ENCODE peak calls at places on chromosomes 3 and 15, in ten cellular contexts. One of them, this sample, is unnamed.

GRCh38 chr15:68812069-68812468 is 8.6 kb downstream of the ANP32A start:
- DNase-seq in Peyer's patch: no peak
- DNase-seq in ovary: no peak
- DNase-seq in stomach: no peak
- DNase-seq in esophagus squamous epithelium: no peak
- DNase-seq in heart left ventricle: no peak
- DNase-seq in lower leg skin: no peak
- DNase-seq in vagina: peak
- DNase-seq in sigmoid colon: no peak
- DNase-seq in body of pancreas: no peak
- DNase-seq in this sample: no peak

GRCh38 chr3:159991591-159991990 is 3.0 kb downstream of the IL12A start:
- DNase-seq in Peyer's patch: no peak
- DNase-seq in ovary: no peak
- DNase-seq in stomach: no peak
- DNase-seq in esophagus squamous epithelium: no peak
- DNase-seq in heart left ventricle: no peak
- DNase-seq in lower leg skin: no peak
- DNase-seq in vagina: no peak
- DNase-seq in sigmoid colon: no peak
- DNase-seq in body of pancreas: no peak
- DNase-seq in this sample: no peak

GRCh38 chr3:25021816-25022215 is 406.2 kb upstream of the RARB start:
- DNase-seq in Peyer's patch: no peak
- DNase-seq in ovary: no peak
- DNase-seq in stomach: no peak
- DNase-seq in esophagus squamous epithelium: no peak
- DNase-seq in heart left ventricle: no peak
- DNase-seq in lower leg skin: no peak
- DNase-seq in vagina: no peak
- DNase-seq in sigmoid colon: no peak
- DNase-seq in body of pancreas: no peak
- DNase-seq in this sample: no peak

GRCh38 chr3:42490243-42490642 is 12.2 kb upstream of the VIPR1 start:
- DNase-seq in Peyer's patch: peak
- DNase-seq in ovary: no peak
- DNase-seq in stomach: peak
- DNase-seq in esophagus squamous epithelium: no peak
- DNase-seq in heart left ventricle: peak
- DNase-seq in lower leg skin: no peak
- DNase-seq in vagina: peak
- DNase-seq in sigmoid colon: peak
- DNase-seq in body of pancreas: peak
- DNase-seq in this sample: no peak

GRCh38 chr15:74432271-74432967 is 1.3 kb downstream of the SEMA7A start:
- DNase-seq in Peyer's patch: no peak
- DNase-seq in ovary: no peak
- DNase-seq in stomach: no peak
- DNase-seq in esophagus squamous epithelium: no peak
- DNase-seq in heart left ventricle: no peak
- DNase-seq in lower leg skin: no peak
- DNase-seq in vagina: no peak
- DNase-seq in sigmoid colon: no peak
- DNase-seq in body of pancreas: no peak
- DNase-seq in this sample: no peak

GRCh38 chr3:64666171-64666581 is 21.6 kb downstream of the ADAMTS9 start:
- DNase-seq in Peyer's patch: no peak
- DNase-seq in ovary: peak
- DNase-seq in stomach: no peak
- DNase-seq in esophagus squamous epithelium: no peak
- DNase-seq in heart left ventricle: peak
- DNase-seq in lower leg skin: no peak
- DNase-seq in vagina: no peak
- DNase-seq in sigmoid colon: no peak
- DNase-seq in body of pancreas: peak
- DNase-seq in this sample: no peak

GRCh38 chr15:101152914-101153313 is 98.9 kb downstream of the CHSY1 start:
- DNase-seq in Peyer's patch: no peak
- DNase-seq in ovary: no peak
- DNase-seq in stomach: no peak
- DNase-seq in esophagus squamous epithelium: no peak
- DNase-seq in heart left ventricle: no peak
- DNase-seq in lower leg skin: no peak
- DNase-seq in vagina: no peak
- DNase-seq in sigmoid colon: peak
- DNase-seq in body of pancreas: no peak
- DNase-seq in this sample: no peak

GRCh38 chr3:192514081-192514753 is 213.1 kb downstream of the FGF12 start:
- DNase-seq in Peyer's patch: no peak
- DNase-seq in ovary: no peak
- DNase-seq in stomach: no peak
- DNase-seq in esophagus squamous epithelium: no peak
- DNase-seq in heart left ventricle: no peak
- DNase-seq in lower leg skin: no peak
- DNase-seq in vagina: no peak
- DNase-seq in sigmoid colon: no peak
- DNase-seq in body of pancreas: peak
- DNase-seq in this sample: peak

GRCh38 chr15:49628379-49628778 is 7.5 kb downstream of the DTWD1 start:
- DNase-seq in Peyer's patch: no peak
- DNase-seq in ovary: no peak
- DNase-seq in stomach: no peak
- DNase-seq in esophagus squamous epithelium: no peak
- DNase-seq in heart left ventricle: no peak
- DNase-seq in lower leg skin: no peak
- DNase-seq in vagina: no peak
- DNase-seq in sigmoid colon: no peak
- DNase-seq in body of pancreas: no peak
- DNase-seq in this sample: no peak

GRCh38 chr15:44738340-44738984 is 2.1 kb downstream of the TRIM69 start:
- DNase-seq in Peyer's patch: no peak
- DNase-seq in ovary: no peak
- DNase-seq in stomach: no peak
- DNase-seq in esophagus squamous epithelium: no peak
- DNase-seq in heart left ventricle: no peak
- DNase-seq in lower leg skin: no peak
- DNase-seq in vagina: no peak
- DNase-seq in sigmoid colon: no peak
- DNase-seq in body of pancreas: no peak
- DNase-seq in this sample: no peak

GRCh38 chr3:14329116-14329830 is 73.1 kb upstream of the SLC6A6 start:
- DNase-seq in Peyer's patch: no peak
- DNase-seq in ovary: no peak
- DNase-seq in stomach: peak
- DNase-seq in esophagus squamous epithelium: no peak
- DNase-seq in heart left ventricle: no peak
- DNase-seq in lower leg skin: no peak
- DNase-seq in vagina: no peak
- DNase-seq in sigmoid colon: no peak
- DNase-seq in body of pancreas: no peak
- DNase-seq in this sample: peak

GRCh38 chr3:32876920-32877319 is 59.1 kb downstream of the TRIM71 start:
- DNase-seq in Peyer's patch: no peak
- DNase-seq in ovary: no peak
- DNase-seq in stomach: no peak
- DNase-seq in esophagus squamous epithelium: no peak
- DNase-seq in heart left ventricle: no peak
- DNase-seq in lower leg skin: no peak
- DNase-seq in vagina: no peak
- DNase-seq in sigmoid colon: no peak
- DNase-seq in body of pancreas: no peak
- DNase-seq in this sample: no peak

GRCh38 chr3:106454497-106454896 is 585.7 kb upstream of the CBLB start:
- DNase-seq in Peyer's patch: no peak
- DNase-seq in ovary: no peak
- DNase-seq in stomach: no peak
- DNase-seq in esophagus squamous epithelium: no peak
- DNase-seq in heart left ventricle: no peak
- DNase-seq in lower leg skin: no peak
- DNase-seq in vagina: no peak
- DNase-seq in sigmoid colon: no peak
- DNase-seq in body of pancreas: no peak
- DNase-seq in this sample: no peak

GRCh38 chr3:59809016-59809415 is 759.2 kb upstream of the CFAP20DC start:
- DNase-seq in Peyer's patch: no peak
- DNase-seq in ovary: no peak
- DNase-seq in stomach: no peak
- DNase-seq in esophagus squamous epithelium: no peak
- DNase-seq in heart left ventricle: no peak
- DNase-seq in lower leg skin: no peak
- DNase-seq in vagina: no peak
- DNase-seq in sigmoid colon: no peak
- DNase-seq in body of pancreas: no peak
- DNase-seq in this sample: no peak

GRCh38 chr15:56042982-56043980 is 49.9 kb upstream of the NEDD4 start:
- DNase-seq in Peyer's patch: no peak
- DNase-seq in ovary: no peak
- DNase-seq in stomach: no peak
- DNase-seq in esophagus squamous epithelium: no peak
- DNase-seq in heart left ventricle: no peak
- DNase-seq in lower leg skin: no peak
- DNase-seq in vagina: no peak
- DNase-seq in sigmoid colon: no peak
- DNase-seq in body of pancreas: no peak
- DNase-seq in this sample: no peak

GRCh38 chr3:16522820-16523219 is 9.3 kb upstream of the RFTN1 start:
- DNase-seq in Peyer's patch: no peak
- DNase-seq in ovary: no peak
- DNase-seq in stomach: no peak
- DNase-seq in esophagus squamous epithelium: no peak
- DNase-seq in heart left ventricle: no peak
- DNase-seq in lower leg skin: no peak
- DNase-seq in vagina: no peak
- DNase-seq in sigmoid colon: no peak
- DNase-seq in body of pancreas: no peak
- DNase-seq in this sample: no peak

GRCh38 chr3:190024912-190025311 is 95.8 kb downstream of the P3H2 start:
- DNase-seq in Peyer's patch: no peak
- DNase-seq in ovary: no peak
- DNase-seq in stomach: no peak
- DNase-seq in esophagus squamous epithelium: no peak
- DNase-seq in heart left ventricle: no peak
- DNase-seq in lower leg skin: no peak
- DNase-seq in vagina: no peak
- DNase-seq in sigmoid colon: no peak
- DNase-seq in body of pancreas: no peak
- DNase-seq in this sample: no peak

GRCh38 chr3:48919215-48920138 is 835 bp downstream of the ARIH2 start:
- DNase-seq in Peyer's patch: peak
- DNase-seq in ovary: no peak
- DNase-seq in stomach: peak
- DNase-seq in esophagus squamous epithelium: no peak
- DNase-seq in heart left ventricle: peak
- DNase-seq in lower leg skin: no peak
- DNase-seq in vagina: no peak
- DNase-seq in sigmoid colon: no peak
- DNase-seq in body of pancreas: peak
- DNase-seq in this sample: peak
- TF ChIP-seq CTCF in Peyer's patch: no peak
- TF ChIP-seq CTCF in ovary: no peak
- TF ChIP-seq CTCF in stomach: no peak
- TF ChIP-seq CTCF in esophagus squamous epithelium: no peak
- TF ChIP-seq CTCF in heart left ventricle: no peak
- TF ChIP-seq CTCF in lower leg skin: no peak
- TF ChIP-seq CTCF in vagina: no peak
- TF ChIP-seq CTCF in sigmoid colon: no peak
- TF ChIP-seq CTCF in body of pancreas: no peak
- TF ChIP-seq CTCF in this sample: no peak

GRCh38 chr3:157353657-157354056 is 83.0 kb upstream of the PTX3 start:
- DNase-seq in Peyer's patch: no peak
- DNase-seq in ovary: no peak
- DNase-seq in stomach: no peak
- DNase-seq in esophagus squamous epithelium: no peak
- DNase-seq in heart left ventricle: no peak
- DNase-seq in lower leg skin: no peak
- DNase-seq in vagina: no peak
- DNase-seq in sigmoid colon: no peak
- DNase-seq in body of pancreas: no peak
- DNase-seq in this sample: no peak

GRCh38 chr3:157351981-157352380 is 84.7 kb upstream of the PTX3 start:
- DNase-seq in Peyer's patch: no peak
- DNase-seq in ovary: no peak
- DNase-seq in stomach: no peak
- DNase-seq in esophagus squamous epithelium: no peak
- DNase-seq in heart left ventricle: no peak
- DNase-seq in lower leg skin: no peak
- DNase-seq in vagina: no peak
- DNase-seq in sigmoid colon: no peak
- DNase-seq in body of pancreas: no peak
- DNase-seq in this sample: no peak

GRCh38 chr3:157347577-157348303 is 88.9 kb upstream of the PTX3 start:
- DNase-seq in Peyer's patch: no peak
- DNase-seq in ovary: no peak
- DNase-seq in stomach: no peak
- DNase-seq in esophagus squamous epithelium: no peak
- DNase-seq in heart left ventricle: no peak
- DNase-seq in lower leg skin: no peak
- DNase-seq in vagina: no peak
- DNase-seq in sigmoid colon: no peak
- DNase-seq in body of pancreas: no peak
- DNase-seq in this sample: no peak
- H3K4me3 ChIP-seq in Peyer's patch: no peak
- H3K4me3 ChIP-seq in ovary: no peak
- H3K4me3 ChIP-seq in stomach: no peak
- H3K4me3 ChIP-seq in esophagus squamous epithelium: no peak
- H3K4me3 ChIP-seq in heart left ventricle: no peak
- H3K4me3 ChIP-seq in lower leg skin: no peak
- H3K4me3 ChIP-seq in vagina: no peak
- H3K4me3 ChIP-seq in sigmoid colon: no peak
- H3K4me3 ChIP-seq in body of pancreas: no peak
- H3K4me3 ChIP-seq in this sample: no peak

GRCh38 chr3:197002701-197003454 is 26.7 kb downstream of the MELTF start:
- DNase-seq in Peyer's patch: peak
- DNase-seq in ovary: peak
- DNase-seq in stomach: peak
- DNase-seq in esophagus squamous epithelium: no peak
- DNase-seq in heart left ventricle: peak
- DNase-seq in lower leg skin: peak
- DNase-seq in vagina: no peak
- DNase-seq in sigmoid colon: peak
- DNase-seq in body of pancreas: peak
- DNase-seq in this sample: peak
- TF ChIP-seq POLR2A in Peyer's patch: no peak
- TF ChIP-seq POLR2A in ovary: peak
- TF ChIP-seq POLR2A in stomach: no peak
- TF ChIP-seq POLR2A in esophagus squamous epithelium: no peak
- TF ChIP-seq POLR2A in heart left ventricle: no peak
- TF ChIP-seq POLR2A in lower leg skin: no peak
- TF ChIP-seq POLR2A in vagina: no peak
- TF ChIP-seq POLR2A in sigmoid colon: no peak
- TF ChIP-seq POLR2A in body of pancreas: no peak
- TF ChIP-seq POLR2A in this sample: no peak

DNA sequence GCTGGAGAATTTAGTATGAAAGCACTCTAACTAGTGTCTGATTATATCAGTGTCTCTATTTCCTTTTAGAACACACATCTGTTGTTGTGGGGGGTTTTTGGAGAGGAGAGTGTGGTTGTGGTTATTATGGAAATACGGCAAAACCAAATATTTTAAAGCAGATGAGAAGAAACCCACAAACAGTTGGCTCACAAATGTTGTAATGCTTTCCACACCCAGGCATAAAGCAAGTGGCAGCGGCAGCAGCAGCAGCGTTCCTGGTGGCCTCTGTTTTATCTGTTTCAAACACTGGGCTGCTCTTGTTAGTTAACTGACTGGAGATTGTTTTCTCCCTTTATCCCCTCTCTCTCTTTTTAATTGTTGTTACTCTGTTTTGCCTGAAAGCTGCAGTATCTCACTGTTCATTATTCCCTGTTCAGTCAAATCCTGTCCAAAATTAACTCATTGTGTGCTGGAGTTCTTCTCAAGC is 1045.5 kb upstream of the NR2F2 start:
- DNase-seq in Peyer's patch: no peak
- DNase-seq in ovary: no peak
- DNase-seq in stomach: no peak
- DNase-seq in esophagus squamous epithelium: no peak
- DNase-seq in heart left ventricle: no peak
- DNase-seq in lower leg skin: no peak
- DNase-seq in vagina: no peak
- DNase-seq in sigmoid colon: no peak
- DNase-seq in body of pancreas: no peak
- DNase-seq in this sample: no peak
- TF ChIP-seq CTCF in Peyer's patch: no peak
- TF ChIP-seq CTCF in ovary: no peak
- TF ChIP-seq CTCF in stomach: no peak
- TF ChIP-seq CTCF in esophagus squamous epithelium: no peak
- TF ChIP-seq CTCF in heart left ventricle: no peak
- TF ChIP-seq CTCF in lower leg skin: no peak
- TF ChIP-seq CTCF in vagina: no peak
- TF ChIP-seq CTCF in sigmoid colon: no peak
- TF ChIP-seq CTCF in body of pancreas: no peak
- TF ChIP-seq CTCF in this sample: peak